ENCODE peak calls at places on chromosomes 11 and 22, in ten cellular contexts. One of them, this sample, is unnamed.

GRCh38 chr22:37243402-37244113 is 511 bp downstream of the RAC2 start:
- DNase-seq in osteoblast: peak; percentile 52
- DNase-seq in GM23248: no peak
- DNase-seq in hepatocyte: no peak
- DNase-seq in GM23338: no peak
- DNase-seq in neural progenitor cell: no peak
- DNase-seq in DND-41: peak; percentile 82
- DNase-seq in IMR-90: no peak
- DNase-seq in K562: peak; percentile 34
- DNase-seq in fibroblast of lung: no peak
- DNase-seq in this sample: no peak

GRCh38 chr11:3123761-3124733 is 41.1 kb downstream of the OSBPL5 start:
- DNase-seq in DND-41: no peak
- DNase-seq in K562: no peak
- DNase-seq in fibroblast of lung: peak; percentile 95
- DNase-seq in GM23338: no peak
- DNase-seq in hepatocyte: peak; percentile 42
- DNase-seq in neural progenitor cell: no peak
- DNase-seq in GM23248: peak; percentile 99
- DNase-seq in IMR-90: peak; percentile 97
- DNase-seq in osteoblast: peak; percentile 99
- DNase-seq in this sample: peak; percentile 94

GRCh38 chr11:68976095-68976494 is 4.7 kb downstream of the MRGPRD start:
- DNase-seq in GM23338: no peak
- DNase-seq in neural progenitor cell: no peak
- DNase-seq in DND-41: no peak
- DNase-seq in GM23248: no peak
- DNase-seq in fibroblast of lung: no peak
- DNase-seq in IMR-90: no peak
- DNase-seq in osteoblast: no peak
- DNase-seq in K562: no peak
- DNase-seq in hepatocyte: no peak
- DNase-seq in this sample: no peak

GRCh38 chr22:45805413-45805812 is 133.8 kb downstream of the ATXN10 start:
- DNase-seq in neural progenitor cell: no peak
- DNase-seq in GM23248: peak; percentile 58
- DNase-seq in IMR-90: no peak
- DNase-seq in osteoblast: no peak
- DNase-seq in GM23338: no peak
- DNase-seq in hepatocyte: no peak
- DNase-seq in DND-41: no peak
- DNase-seq in fibroblast of lung: peak; percentile 58
- DNase-seq in K562: no peak
- DNase-seq in this sample: peak; percentile 11

GRCh38 chr11:85835263-85835662 is 19.9 kb upstream of the CCDC83 start:
- DNase-seq in IMR-90: no peak
- DNase-seq in GM23248: no peak
- DNase-seq in hepatocyte: no peak
- DNase-seq in DND-41: no peak
- DNase-seq in osteoblast: no peak
- DNase-seq in GM23338: no peak
- DNase-seq in K562: no peak
- DNase-seq in fibroblast of lung: no peak
- DNase-seq in neural progenitor cell: no peak
- DNase-seq in this sample: no peak

GRCh38 chr11:20443596-20443995 is 56.1 kb downstream of the PRMT3 start:
- DNase-seq in hepatocyte: peak; percentile 10
- DNase-seq in DND-41: no peak
- DNase-seq in fibroblast of lung: peak; percentile 5
- DNase-seq in osteoblast: peak; percentile 1
- DNase-seq in K562: peak; percentile 43
- DNase-seq in neural progenitor cell: peak; percentile 25
- DNase-seq in GM23338: peak; percentile 40
- DNase-seq in GM23248: peak; percentile 49
- DNase-seq in IMR-90: peak; percentile 28
- DNase-seq in this sample: peak; percentile 41

GRCh38 chr11:78251083-78251699 is 62.5 kb downstream of the USP35 start:
- DNase-seq in DND-41: no peak
- DNase-seq in fibroblast of lung: peak; percentile 89
- DNase-seq in hepatocyte: no peak
- DNase-seq in neural progenitor cell: no peak
- DNase-seq in IMR-90: peak; percentile 46
- DNase-seq in K562: no peak
- DNase-seq in GM23248: peak; percentile 56
- DNase-seq in osteoblast: no peak
- DNase-seq in GM23338: no peak
- DNase-seq in this sample: peak; percentile 14

GRCh38 chr22:30803679-30804078 is 109.0 kb downstream of the OSBP2 start:
- DNase-seq in hepatocyte: no peak
- DNase-seq in DND-41: no peak
- DNase-seq in osteoblast: no peak
- DNase-seq in GM23338: no peak
- DNase-seq in GM23248: no peak
- DNase-seq in IMR-90: no peak
- DNase-seq in K562: no peak
- DNase-seq in fibroblast of lung: no peak
- DNase-seq in neural progenitor cell: no peak
- DNase-seq in this sample: no peak

GRCh38 chr22:18933914-18934313 is 2.2 kb downstream of the PRODH start:
- DNase-seq in osteoblast: no peak
- DNase-seq in K562: no peak
- DNase-seq in IMR-90: no peak
- DNase-seq in GM23338: no peak
- DNase-seq in GM23248: no peak
- DNase-seq in fibroblast of lung: no peak
- DNase-seq in hepatocyte: no peak
- DNase-seq in neural progenitor cell: no peak
- DNase-seq in DND-41: no peak
- DNase-seq in this sample: no peak

GRCh38 chr11:76524919-76525318 is 80.1 kb downstream of the EMSY start:
- DNase-seq in osteoblast: peak; percentile 34
- DNase-seq in hepatocyte: peak; percentile 12
- DNase-seq in neural progenitor cell: no peak
- DNase-seq in GM23248: peak; percentile 89
- DNase-seq in K562: no peak
- DNase-seq in DND-41: no peak
- DNase-seq in IMR-90: peak; percentile 44
- DNase-seq in GM23338: no peak
- DNase-seq in fibroblast of lung: peak; percentile 70
- DNase-seq in this sample: peak; percentile 98

GRCh38 chr11:100098560-100098959 is 588.5 kb upstream of the ARHGAP42 start:
- DNase-seq in hepatocyte: no peak
- DNase-seq in K562: no peak
- DNase-seq in fibroblast of lung: peak; percentile 2
- DNase-seq in GM23248: no peak
- DNase-seq in osteoblast: no peak
- DNase-seq in GM23338: no peak
- DNase-seq in DND-41: no peak
- DNase-seq in neural progenitor cell: no peak
- DNase-seq in IMR-90: no peak
- DNase-seq in this sample: no peak

DNA sequence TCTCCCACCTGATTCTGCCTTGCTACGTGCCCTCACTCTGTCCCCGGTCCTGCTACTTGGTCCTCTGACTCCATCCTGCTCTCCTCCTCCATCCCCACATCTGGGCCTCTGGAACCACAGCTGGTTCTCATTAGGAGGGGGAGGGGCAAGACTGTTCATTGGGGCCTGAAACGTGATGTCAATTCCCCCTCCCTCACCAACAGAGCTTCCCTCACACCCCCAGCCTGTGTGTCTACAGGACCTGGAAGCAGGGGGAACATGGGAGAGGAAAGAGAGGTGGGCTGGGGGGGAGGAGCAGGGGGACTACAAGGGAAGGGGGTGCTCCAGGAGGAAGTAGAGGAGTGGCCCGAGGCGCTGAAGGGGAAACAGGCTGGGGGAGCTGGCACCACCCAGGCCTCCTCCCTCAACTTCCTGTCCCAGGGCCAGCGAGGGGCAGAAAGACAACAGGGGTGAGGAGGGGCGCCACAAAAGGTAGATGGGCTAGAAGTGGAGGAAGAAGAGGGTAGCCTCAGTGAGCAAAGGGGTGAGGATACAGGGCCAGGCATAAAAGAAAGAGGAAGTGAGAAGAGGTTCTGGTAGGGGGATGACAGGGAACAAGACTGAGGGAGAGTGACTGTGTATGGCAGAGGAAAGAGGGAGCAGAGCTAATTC is 8.9 kb downstream of the DCHS1 start:
- DNase-seq in neural progenitor cell: no peak
- DNase-seq in osteoblast: no peak
- DNase-seq in hepatocyte: peak; percentile 74
- DNase-seq in GM23248: peak; percentile 63
- DNase-seq in DND-41: peak; percentile 33
- DNase-seq in GM23338: peak; percentile 29
- DNase-seq in K562: no peak
- DNase-seq in IMR-90: peak; percentile 60
- DNase-seq in fibroblast of lung: no peak
- DNase-seq in this sample: no peak
- H3K4me3 ChIP-seq in neural progenitor cell: no peak overlapping the region
- H3K4me3 ChIP-seq in osteoblast: peak overlapping the region; percentile 43
- H3K4me3 ChIP-seq in hepatocyte: no peak overlapping the region
- H3K4me3 ChIP-seq in GM23248: peak overlapping the region; percentile 50
- H3K4me3 ChIP-seq in DND-41: no peak overlapping the region
- H3K4me3 ChIP-seq in GM23338: peak overlapping the region; percentile 27
- H3K4me3 ChIP-seq in K562: no peak overlapping the region
- H3K4me3 ChIP-seq in IMR-90: no peak overlapping the region
- H3K4me3 ChIP-seq in fibroblast of lung: peak overlapping the region; percentile 22
- H3K4me3 ChIP-seq in this sample: no peak overlapping the region

DNA sequence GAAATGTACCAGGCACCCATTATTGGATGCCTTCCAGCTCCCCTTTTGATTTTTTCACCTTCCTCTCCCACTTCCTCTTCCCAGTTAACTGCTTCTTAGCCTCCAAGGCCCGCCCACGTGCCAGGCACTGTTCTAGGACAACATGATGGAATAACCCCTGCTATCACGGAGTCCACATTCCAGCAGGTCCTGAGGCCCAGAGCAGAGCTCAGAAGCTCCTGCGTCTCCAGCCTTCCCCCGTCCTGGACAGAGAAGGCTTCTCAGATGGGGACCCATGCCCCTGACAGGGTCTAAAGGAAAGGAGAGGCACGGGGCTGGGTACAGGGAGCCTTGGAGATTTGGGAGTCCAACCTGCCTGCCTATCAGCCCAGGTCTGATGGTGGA is 29.1 kb downstream of the TRIM29 start:
- DNase-seq in GM23248: no peak
- DNase-seq in hepatocyte: no peak
- DNase-seq in K562: no peak
- DNase-seq in GM23338: no peak
- DNase-seq in fibroblast of lung: no peak
- DNase-seq in IMR-90: no peak
- DNase-seq in neural progenitor cell: no peak
- DNase-seq in osteoblast: peak; percentile 57
- DNase-seq in DND-41: no peak
- DNase-seq in this sample: no peak
- H4K20me1 ChIP-seq in GM23248: no peaks in the 10 kb centered on the region
- H4K20me1 ChIP-seq in hepatocyte: no peaks in the 10 kb centered on the region
- H4K20me1 ChIP-seq in K562: peaks cover 22% of the 10 kb centered on the region
- H4K20me1 ChIP-seq in GM23338: no peaks in the 10 kb centered on the region
- H4K20me1 ChIP-seq in fibroblast of lung: no peaks in the 10 kb centered on the region
- H4K20me1 ChIP-seq in IMR-90: no peaks in the 10 kb centered on the region
- H4K20me1 ChIP-seq in neural progenitor cell: no peaks in the 10 kb centered on the region
- H4K20me1 ChIP-seq in osteoblast: no peaks in the 10 kb centered on the region
- H4K20me1 ChIP-seq in DND-41: peaks cover 24% of the 10 kb centered on the region
- H4K20me1 ChIP-seq in this sample: no peaks in the 10 kb centered on the region

GRCh38 chr22:17811119-17811518 is 36.9 kb upstream of the BID start:
- DNase-seq in GM23248: no peak
- DNase-seq in GM23338: no peak
- DNase-seq in DND-41: no peak
- DNase-seq in K562: no peak
- DNase-seq in IMR-90: no peak
- DNase-seq in neural progenitor cell: no peak
- DNase-seq in hepatocyte: no peak
- DNase-seq in osteoblast: no peak
- DNase-seq in fibroblast of lung: no peak
- DNase-seq in this sample: no peak

GRCh38 chr22:17807571-17808410 is 33.5 kb upstream of the BID start:
- DNase-seq in K562: no peak
- DNase-seq in GM23338: no peak
- DNase-seq in DND-41: no peak
- DNase-seq in IMR-90: peak; percentile 69
- DNase-seq in neural progenitor cell: no peak
- DNase-seq in GM23248: no peak
- DNase-seq in hepatocyte: no peak
- DNase-seq in osteoblast: no peak
- DNase-seq in fibroblast of lung: peak; percentile 32
- DNase-seq in this sample: no peak

GRCh38 chr22:17814084-17814483 is 39.8 kb upstream of the BID start:
- DNase-seq in GM23338: no peak
- DNase-seq in hepatocyte: no peak
- DNase-seq in osteoblast: no peak
- DNase-seq in K562: no peak
- DNase-seq in IMR-90: no peak
- DNase-seq in fibroblast of lung: no peak
- DNase-seq in neural progenitor cell: no peak
- DNase-seq in GM23248: no peak
- DNase-seq in DND-41: no peak
- DNase-seq in this sample: no peak

GRCh38 chr22:17808688-17809403 is 34.6 kb upstream of the BID start:
- DNase-seq in hepatocyte: peak; percentile 34
- DNase-seq in DND-41: no peak
- DNase-seq in IMR-90: peak; percentile 6
- DNase-seq in K562: no peak
- DNase-seq in fibroblast of lung: no peak
- DNase-seq in GM23248: no peak
- DNase-seq in osteoblast: no peak
- DNase-seq in neural progenitor cell: no peak
- DNase-seq in GM23338: no peak
- DNase-seq in this sample: no peak

DNA sequence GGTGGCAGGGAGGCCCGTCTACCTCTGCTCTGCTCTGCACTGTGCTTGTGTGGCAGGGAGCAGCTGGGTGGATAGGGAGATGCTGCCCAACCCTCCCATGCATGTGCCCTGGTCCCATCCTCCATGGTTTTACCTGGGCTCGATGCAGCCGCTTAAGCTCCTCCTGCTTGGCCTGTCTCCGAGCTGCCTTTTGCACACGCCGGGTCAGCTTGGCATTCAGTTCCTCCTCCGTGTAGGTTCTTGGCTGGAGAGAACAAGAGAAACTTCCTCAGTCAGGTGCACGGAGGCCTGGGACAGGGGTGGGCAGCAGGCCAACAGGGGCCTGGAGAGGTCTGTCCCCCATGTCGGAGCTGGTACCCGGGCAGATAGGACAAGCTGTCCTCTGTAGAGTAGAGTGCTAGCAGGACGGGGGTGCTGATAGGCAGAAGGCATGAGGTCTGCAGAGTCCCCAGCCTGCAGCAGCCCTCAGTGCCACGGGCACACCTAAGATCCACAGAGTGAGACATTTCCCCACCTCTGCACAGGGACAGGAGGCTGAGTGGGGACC is 36.4 kb upstream of the BID start:
- DNase-seq in GM23338: no peak
- DNase-seq in IMR-90: no peak
- DNase-seq in osteoblast: no peak
- DNase-seq in neural progenitor cell: no peak
- DNase-seq in K562: no peak
- DNase-seq in hepatocyte: no peak
- DNase-seq in fibroblast of lung: no peak
- DNase-seq in DND-41: no peak
- DNase-seq in GM23248: no peak
- DNase-seq in this sample: no peak
- H3K4me3 ChIP-seq in GM23338: no peak overlapping the region
- H3K4me3 ChIP-seq in IMR-90: no peak overlapping the region
- H3K4me3 ChIP-seq in osteoblast: no peak overlapping the region
- H3K4me3 ChIP-seq in neural progenitor cell: no peak overlapping the region
- H3K4me3 ChIP-seq in K562: no peak overlapping the region
- H3K4me3 ChIP-seq in hepatocyte: no peak overlapping the region
- H3K4me3 ChIP-seq in fibroblast of lung: no peak overlapping the region
- H3K4me3 ChIP-seq in DND-41: no peak overlapping the region
- H3K4me3 ChIP-seq in GM23248: no peak overlapping the region
- H3K4me3 ChIP-seq in this sample: no peak overlapping the region

GRCh38 chr11:64869571-64870175 is 8.7 kb downstream of the EHD1 start:
- DNase-seq in IMR-90: no peak
- DNase-seq in K562: no peak
- DNase-seq in GM23338: no peak
- DNase-seq in fibroblast of lung: no peak
- DNase-seq in GM23248: no peak
- DNase-seq in osteoblast: no peak
- DNase-seq in neural progenitor cell: peak; percentile 53
- DNase-seq in hepatocyte: no peak
- DNase-seq in DND-41: no peak
- DNase-seq in this sample: no peak
- H4K20me1 ChIP-seq in IMR-90: peaks cover 83% of the 10 kb centered on the region
- H4K20me1 ChIP-seq in K562: peaks cover 8% of the 10 kb centered on the region
- H4K20me1 ChIP-seq in GM23338: no peaks in the 10 kb centered on the region
- H4K20me1 ChIP-seq in fibroblast of lung: no peaks in the 10 kb centered on the region
- H4K20me1 ChIP-seq in GM23248: peaks cover 12% of the 10 kb centered on the region
- H4K20me1 ChIP-seq in osteoblast: peaks cover 62% of the 10 kb centered on the region
- H4K20me1 ChIP-seq in neural progenitor cell: peaks cover 17% of the 10 kb centered on the region
- H4K20me1 ChIP-seq in hepatocyte: peaks cover 12% of the 10 kb centered on the region
- H4K20me1 ChIP-seq in DND-41: peaks cover 17% of the 10 kb centered on the region
- H4K20me1 ChIP-seq in this sample: peaks cover 42% of the 10 kb centered on the region

This sample was measured in PC-3.